ENCODE peak calls at places on chromosomes 7 and 10, in seven cellular contexts. R is mesenchymal stem cell, Z is IMR-90, A is H1, N is H9, S is trophoblast cell, F is mesendoderm. O is an unnamed sample.
A peak's percentile ranks its signal among the peaks of the same experiment; 100 is the strongest.

GRCh38 chr10:74548676-74549075 is 277.7 kb upstream of the KAT6B start:
- DNase-seq in R (no peak), Z (peak; percentile 7), A (no peak), N (no peak), S (no peak), F (no peak), O (no peak)

GRCh38 chr7:89757910-89758309 is 396.4 kb upstream of the STEAP1 start:
- DNase-seq in R (no peak), Z (no peak), A (no peak), N (no peak), S (no peak), F (no peak), O (no peak)

GRCh38 chr7:27842094-27842493 is 102.1 kb downstream of the TAX1BP1 start:
- DNase-seq in R (no peak), Z (no peak), A (no peak), N (no peak), S (no peak), F (peak; percentile 52), O (no peak)

GRCh38 chr10:75236178-75236825 is 545 bp upstream of the COMTD1 start:
- DNase-seq in R (no peak), Z (no peak), A (no peak), N (no peak), S (no peak), F (no peak), O (no peak)

GRCh38 chr7:231858-232246 is 39.5 kb downstream of the FAM20C start:
- DNase-seq in R (no peak), Z (no peak), A (no peak), N (no peak), S (no peak), F (no peak), O (no peak)

GRCh38 chr10:119737827-119738226 is 12.0 kb downstream of the INPP5F start:
- DNase-seq in R (peak; percentile 84), Z (peak; percentile 88), A (no peak), N (no peak), S (peak; percentile 80), F (peak; percentile 87), O (no peak)

GRCh38 chr10:94851263-94851662 is 87.2 kb upstream of the CYP2C9 start:
- DNase-seq in R (no peak), Z (no peak), A (no peak), N (no peak), S (no peak), F (no peak), O (no peak)

GRCh38 chr10:71333154-71333887 is 14.3 kb downstream of the SLC29A3 start:
- DNase-seq in R (no peak), Z (no peak), A (no peak), N (no peak), S (peak; percentile 25), F (no peak), O (no peak)

GRCh38 chr7:156614434-156615264 is 25.9 kb upstream of the RNF32 start:
- DNase-seq in R (no peak), Z (no peak), A (no peak), N (no peak), S (no peak), F (no peak), O (no peak)

GRCh38 chr7:21377545-21377944 is 50.3 kb upstream of the SP4 start:
- DNase-seq in R (no peak), Z (no peak), A (no peak), N (no peak), S (no peak), F (peak; percentile 20), O (no peak)

GRCh38 chr10:3137958-3138726 is 34.4 kb downstream of the PITRM1 start:
- DNase-seq in R (no peak), Z (no peak), A (no peak), N (no peak), S (no peak), F (no peak), O (no peak)

GRCh38 chr7:96952974-96953391 is 52.4 kb upstream of the DLX6 start:
- DNase-seq in R (no peak), Z (peak; percentile 15), A (no peak), N (no peak), S (peak; percentile 85), F (no peak), O (no peak)

GRCh38 chr7:132343196-132343595 is 233.1 kb downstream of the PLXNA4 start:
- DNase-seq in R (no peak), Z (no peak), A (no peak), N (no peak), S (no peak), F (no peak), O (no peak)

GRCh38 chr7:108611268-108611667 is 41.6 kb downstream of the DNAJB9 start:
- DNase-seq in R (no peak), Z (no peak), A (no peak), N (no peak), S (peak; percentile 80), F (no peak), O (no peak)

GRCh38 chr7:133310232-133310852 is 57.5 kb downstream of the EXOC4 start:
- DNase-seq in R (peak; percentile 7), Z (peak; percentile 35), A (no peak), N (no peak), S (no peak), F (no peak), O (no peak)

GRCh38 chr7:55369427-55369826 is 4.3 kb downstream of the LANCL2 start:
- DNase-seq in R (peak; percentile 67), Z (peak; percentile 95), A (no peak), N (no peak), S (no peak), F (no peak), O (no peak)

GRCh38 chr7:3597243-3597642 is 296.2 kb downstream of the SDK1 start:
- DNase-seq in R (no peak), Z (no peak), A (no peak), N (no peak), S (no peak), F (no peak), O (no peak)

DNA sequence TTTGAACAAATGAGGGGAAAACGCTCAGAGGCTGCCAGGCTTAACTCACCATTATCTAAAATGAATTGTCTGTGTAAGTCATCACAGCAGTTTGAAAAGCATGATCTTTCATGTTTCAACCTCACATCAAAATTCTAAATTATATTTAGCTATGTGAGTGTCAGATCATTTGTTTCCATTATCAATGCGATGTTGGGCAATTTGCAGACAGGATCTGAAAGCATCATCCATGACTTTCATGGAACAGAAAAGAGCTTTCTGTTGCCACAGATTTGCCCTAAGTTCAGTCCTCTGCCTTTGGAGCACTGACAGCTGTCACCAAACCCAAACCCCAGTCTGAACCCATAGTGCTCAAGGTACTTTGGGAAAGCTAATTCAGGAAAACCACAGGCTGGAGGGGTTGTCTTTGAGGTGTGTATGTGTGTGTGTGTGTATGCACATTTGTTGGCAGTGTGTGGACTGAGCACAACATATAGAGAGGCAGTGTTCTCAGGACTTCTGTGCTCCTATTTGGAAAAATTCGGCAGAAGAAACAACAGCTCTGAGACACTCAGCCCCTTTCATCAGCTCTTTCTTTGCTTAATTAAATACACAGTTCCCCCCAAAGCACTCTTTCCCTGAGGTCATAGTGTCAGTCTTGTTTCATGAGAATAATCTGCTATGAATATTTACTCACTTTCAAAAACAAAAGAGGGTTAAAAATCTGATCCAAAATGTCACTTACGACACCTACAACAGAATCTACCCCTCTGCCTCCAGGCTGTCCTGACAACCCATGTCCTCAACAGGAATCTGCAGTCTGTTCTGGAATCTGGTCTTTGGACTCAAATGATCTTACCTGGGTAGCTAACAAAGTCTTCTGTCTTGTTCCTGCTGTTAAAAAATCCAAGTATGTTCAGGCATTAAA is 188.5 kb upstream of the KLF14 start:
- DNase-seq in R (no peak), Z (no peak), A (no peak), N (no peak), S (no peak), F (no peak), O (no peak)
- H3K4me1 ChIP-seq in R (peaks cover 17% of the 10 kb centered on the region), Z (peaks cover 39% of the 10 kb centered on the region), A (peaks cover 3% of the 10 kb centered on the region), N (no peaks in the 10 kb centered on the region), S (peaks cover 11% of the 10 kb centered on the region), F (no peaks in the 10 kb centered on the region), O (peaks cover 16% of the 10 kb centered on the region)

GRCh38 chr10:99115703-99116102 is 119.9 kb downstream of the HPSE2 start:
- DNase-seq in R (peak; percentile 23), Z (no peak), A (no peak), N (no peak), S (no peak), F (no peak), O (no peak)

GRCh38 chr10:99123851-99124250 is 111.8 kb downstream of the HPSE2 start:
- DNase-seq in R (no peak), Z (no peak), A (no peak), N (no peak), S (no peak), F (peak; percentile 18), O (no peak)

GRCh38 chr10:99124376-99124775 is 111.3 kb downstream of the HPSE2 start:
- DNase-seq in R (no peak), Z (no peak), A (no peak), N (no peak), S (no peak), F (no peak), O (no peak)

DNA sequence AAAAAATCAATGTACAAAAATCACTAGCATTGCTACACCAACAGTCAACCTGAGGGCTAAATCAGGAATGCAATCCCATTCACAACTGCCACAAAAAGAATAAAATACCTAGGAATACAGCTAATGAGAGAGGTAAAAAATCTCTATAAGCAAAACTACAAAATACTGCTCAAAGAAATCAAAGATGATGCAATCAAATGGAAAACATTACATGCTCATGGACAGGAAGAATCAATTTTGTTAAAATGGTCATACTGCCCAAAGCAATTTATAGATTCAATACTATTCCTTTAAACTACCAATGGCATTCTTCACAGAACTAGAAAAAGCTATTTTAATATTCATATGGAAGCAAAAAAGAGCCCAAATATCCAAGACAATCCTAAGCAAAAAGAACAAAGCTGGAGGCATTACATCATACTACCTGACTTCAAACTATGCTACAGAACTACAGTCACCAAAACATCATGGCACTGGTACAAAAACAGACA is 116.3 kb downstream of the HPSE2 start:
- DNase-seq in R (no peak), Z (no peak), A (no peak), N (no peak), S (no peak), F (no peak), O (no peak)
- H4K8ac ChIP-seq in R (no peak overlapping the region), Z (no peak overlapping the region), A (no peak overlapping the region), N (no peak overlapping the region), S (no peak overlapping the region), F (no peak overlapping the region), O (no peak overlapping the region)

DNA sequence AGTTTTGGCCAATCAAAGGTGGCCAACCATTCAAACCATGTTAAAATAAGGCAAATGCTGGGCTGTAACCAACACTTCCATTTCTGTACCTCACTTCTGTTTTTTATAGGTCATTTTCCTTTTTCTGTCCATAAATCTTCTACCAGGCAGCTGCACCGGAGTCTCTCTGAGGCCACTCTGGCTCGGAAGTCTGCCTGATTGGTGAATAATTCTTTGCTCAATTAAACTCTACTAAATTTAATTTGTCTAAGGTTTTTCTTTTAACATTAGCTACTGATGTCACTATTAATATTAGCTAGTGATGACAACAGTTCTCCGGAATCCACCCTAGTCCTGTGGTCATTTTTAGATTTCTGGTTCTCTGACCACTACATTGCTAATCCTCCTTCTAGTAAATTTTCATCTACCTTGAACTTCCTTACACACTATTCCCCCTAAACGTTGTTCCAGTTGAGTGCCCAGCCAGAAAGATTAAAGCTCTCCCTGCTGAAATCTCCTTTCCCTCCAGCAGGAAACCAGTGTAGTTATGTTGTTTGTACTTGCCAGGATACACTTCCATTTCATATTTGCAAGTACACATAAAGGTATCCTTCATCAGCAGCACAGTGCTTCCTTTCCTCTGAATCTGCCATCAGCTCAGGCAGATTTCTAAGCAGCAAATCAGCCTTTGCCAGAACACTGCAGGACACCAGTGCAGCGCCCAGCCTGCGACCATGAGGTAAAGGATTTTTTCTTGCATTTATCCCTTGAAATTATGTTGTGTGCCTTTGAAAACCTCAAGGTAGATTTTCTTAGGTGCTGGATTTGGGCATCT is 18.5 kb upstream of the IFIT2 start:
- DNase-seq in R (peak; percentile 61), Z (peak; percentile 64), A (no peak), N (no peak), S (no peak), F (no peak), O (no peak)
- H3K4me1 ChIP-seq in R (peaks cover 10% of the 10 kb centered on the region), Z (peaks cover 25% of the 10 kb centered on the region), A (peaks cover 8% of the 10 kb centered on the region), N (peaks cover 3% of the 10 kb centered on the region), S (peaks cover 3% of the 10 kb centered on the region), F (peaks cover 2% of the 10 kb centered on the region), O (peaks cover 5% of the 10 kb centered on the region)

GRCh38 chr7:66239467-66239856 is 34.3 kb downstream of the TPST1 start:
- DNase-seq in R (no peak), Z (peak; percentile 24), A (no peak), N (no peak), S (no peak), F (no peak), O (no peak)
- H4K8ac ChIP-seq in R (no peak overlapping the region), Z (no peak overlapping the region), A (no peak overlapping the region), N (no peak overlapping the region), S (no peak overlapping the region), F (no peak overlapping the region), O (no peak overlapping the region)